ENCODE peak calls at places on chromosomes 2 and 18, in seven cellular contexts. One of them, this sample, is unnamed.

GRCh38 chr2:118464546-118464945 is 376.3 kb downstream of the INSIG2 start:
- DNase-seq in body of pancreas: no peak
- DNase-seq in adrenal gland: no peak
- DNase-seq in dorsolateral prefrontal cortex: no peak
- DNase-seq in OCI-LY7: no peak
- DNase-seq in osteoblast: no peak
- DNase-seq in ovary: no peak
- DNase-seq in this sample: no peak

GRCh38 chr2:25819597-25820039 is 58.7 kb downstream of the ASXL2 start:
- DNase-seq in adrenal gland: no peak
- DNase-seq in osteoblast: no peak
- DNase-seq in OCI-LY7: no peak
- DNase-seq in body of pancreas: no peak
- DNase-seq in ovary: no peak
- DNase-seq in dorsolateral prefrontal cortex: no peak
- DNase-seq in this sample: no peak

GRCh38 chr18:21513741-21514140 is 86.8 kb downstream of the ESCO1 start:
- DNase-seq in body of pancreas: no peak
- DNase-seq in osteoblast: no peak
- DNase-seq in OCI-LY7: no peak
- DNase-seq in dorsolateral prefrontal cortex: no peak
- DNase-seq in adrenal gland: no peak
- DNase-seq in ovary: no peak
- DNase-seq in this sample: no peak

GRCh38 chr2:233379034-233379433 is 24.7 kb downstream of the DGKD start:
- DNase-seq in OCI-LY7: no peak
- DNase-seq in dorsolateral prefrontal cortex: no peak
- DNase-seq in ovary: no peak
- DNase-seq in adrenal gland: no peak
- DNase-seq in osteoblast: no peak
- DNase-seq in body of pancreas: no peak
- DNase-seq in this sample: no peak

GRCh38 chr2:199201539-199201938 is 256.2 kb downstream of the SATB2 start:
- DNase-seq in dorsolateral prefrontal cortex: no peak
- DNase-seq in adrenal gland: no peak
- DNase-seq in body of pancreas: no peak
- DNase-seq in osteoblast: no peak
- DNase-seq in ovary: no peak
- DNase-seq in OCI-LY7: no peak
- DNase-seq in this sample: no peak

GRCh38 chr2:73172963-73173362 is 29.4 kb upstream of the NOTO start:
- DNase-seq in osteoblast: no peak
- DNase-seq in dorsolateral prefrontal cortex: no peak
- DNase-seq in body of pancreas: no peak
- DNase-seq in ovary: no peak
- DNase-seq in adrenal gland: no peak
- DNase-seq in OCI-LY7: no peak
- DNase-seq in this sample: no peak

GRCh38 chr2:61658841-61659780 is 121.0 kb upstream of the XPO1 start:
- DNase-seq in ovary: no peak
- DNase-seq in OCI-LY7: peak
- DNase-seq in adrenal gland: peak
- DNase-seq in osteoblast: peak
- DNase-seq in dorsolateral prefrontal cortex: no peak
- DNase-seq in body of pancreas: no peak
- DNase-seq in this sample: no peak

GRCh38 chr2:164606557-164606956 is 14.7 kb downstream of the GRB14 start:
- DNase-seq in osteoblast: peak
- DNase-seq in adrenal gland: no peak
- DNase-seq in dorsolateral prefrontal cortex: no peak
- DNase-seq in ovary: no peak
- DNase-seq in OCI-LY7: no peak
- DNase-seq in body of pancreas: no peak
- DNase-seq in this sample: no peak

GRCh38 chr18:21270453-21270852 is 28.4 kb downstream of the GREB1L start:
- DNase-seq in OCI-LY7: no peak
- DNase-seq in ovary: no peak
- DNase-seq in adrenal gland: no peak
- DNase-seq in dorsolateral prefrontal cortex: no peak
- DNase-seq in osteoblast: no peak
- DNase-seq in body of pancreas: no peak
- DNase-seq in this sample: no peak

GRCh38 chr2:39320162-39320561 is 76.4 kb upstream of the CDKL4 start:
- DNase-seq in osteoblast: no peak
- DNase-seq in body of pancreas: no peak
- DNase-seq in adrenal gland: no peak
- DNase-seq in ovary: no peak
- DNase-seq in dorsolateral prefrontal cortex: no peak
- DNase-seq in OCI-LY7: no peak
- DNase-seq in this sample: no peak

GRCh38 chr2:37156857-37157714 is at the start of gene EIF2AK2:
- DNase-seq in osteoblast: peak
- DNase-seq in body of pancreas: peak
- DNase-seq in ovary: peak
- DNase-seq in OCI-LY7: peak
- DNase-seq in dorsolateral prefrontal cortex: peak
- DNase-seq in adrenal gland: peak
- DNase-seq in this sample: peak

GRCh38 chr2:236663267-236663666 is 93.6 kb downstream of the ACKR3 start:
- DNase-seq in osteoblast: no peak
- DNase-seq in dorsolateral prefrontal cortex: no peak
- DNase-seq in ovary: no peak
- DNase-seq in OCI-LY7: no peak
- DNase-seq in body of pancreas: no peak
- DNase-seq in adrenal gland: no peak
- DNase-seq in this sample: peak

GRCh38 chr2:68391099-68391498 is 26.0 kb downstream of the PLEK start:
- DNase-seq in body of pancreas: no peak
- DNase-seq in OCI-LY7: peak
- DNase-seq in osteoblast: no peak
- DNase-seq in ovary: no peak
- DNase-seq in dorsolateral prefrontal cortex: no peak
- DNase-seq in adrenal gland: no peak
- DNase-seq in this sample: no peak

GRCh38 chr2:202193881-202194353 is 44.5 kb downstream of the SUMO1 start:
- DNase-seq in body of pancreas: no peak
- DNase-seq in adrenal gland: no peak
- DNase-seq in ovary: no peak
- DNase-seq in OCI-LY7: no peak
- DNase-seq in osteoblast: peak
- DNase-seq in dorsolateral prefrontal cortex: no peak
- DNase-seq in this sample: no peak

GRCh38 chr2:205775091-205775876 is 93.0 kb downstream of the NRP2 start:
- DNase-seq in body of pancreas: no peak
- DNase-seq in osteoblast: no peak
- DNase-seq in ovary: no peak
- DNase-seq in adrenal gland: no peak
- DNase-seq in OCI-LY7: no peak
- DNase-seq in dorsolateral prefrontal cortex: peak
- DNase-seq in this sample: no peak

DNA sequence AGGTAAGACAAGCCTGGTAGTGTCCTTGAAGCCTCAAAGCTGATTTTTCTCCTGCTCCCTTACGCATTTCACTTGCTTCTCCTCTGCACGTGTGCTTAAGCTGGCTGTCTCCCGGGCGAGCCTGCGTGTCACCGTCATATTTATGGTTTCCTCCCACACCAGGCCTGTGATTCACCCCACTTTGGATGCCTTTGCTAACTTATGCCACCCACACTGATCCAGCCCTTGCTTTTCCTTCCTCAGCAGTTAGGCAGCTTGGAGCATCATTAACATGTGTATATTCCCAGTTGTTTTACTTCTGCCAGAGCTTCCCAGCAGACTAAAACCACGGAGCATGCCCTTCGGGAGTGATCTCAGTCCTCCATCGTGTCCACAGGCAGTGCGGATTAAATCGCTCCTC is 2.2 kb downstream of the ST3GAL5 start:
- DNase-seq in body of pancreas: peak
- DNase-seq in dorsolateral prefrontal cortex: peak
- DNase-seq in OCI-LY7: no peak
- DNase-seq in adrenal gland: peak
- DNase-seq in ovary: peak
- DNase-seq in osteoblast: peak
- DNase-seq in this sample: peak
- H3K4me3 ChIP-seq in body of pancreas: no peak
- H3K4me3 ChIP-seq in dorsolateral prefrontal cortex: peak
- H3K4me3 ChIP-seq in OCI-LY7: no peak
- H3K4me3 ChIP-seq in adrenal gland: no peak
- H3K4me3 ChIP-seq in ovary: peak
- H3K4me3 ChIP-seq in osteoblast: peak
- H3K4me3 ChIP-seq in this sample: no peak

GRCh38 chr2:74188696-74189095 is 9.7 kb upstream of the MTHFD2 start:
- DNase-seq in dorsolateral prefrontal cortex: no peak
- DNase-seq in body of pancreas: no peak
- DNase-seq in adrenal gland: no peak
- DNase-seq in osteoblast: no peak
- DNase-seq in ovary: no peak
- DNase-seq in OCI-LY7: no peak
- DNase-seq in this sample: no peak

GRCh38 chr2:74191596-74192380 is 6.6 kb upstream of the MTHFD2 start:
- DNase-seq in body of pancreas: peak
- DNase-seq in adrenal gland: no peak
- DNase-seq in OCI-LY7: no peak
- DNase-seq in osteoblast: no peak
- DNase-seq in ovary: no peak
- DNase-seq in dorsolateral prefrontal cortex: no peak
- DNase-seq in this sample: no peak

GRCh38 chr2:74186038-74186437 is 7.4 kb upstream of the MOB1A start:
- DNase-seq in adrenal gland: no peak
- DNase-seq in ovary: no peak
- DNase-seq in body of pancreas: no peak
- DNase-seq in osteoblast: no peak
- DNase-seq in OCI-LY7: peak
- DNase-seq in dorsolateral prefrontal cortex: no peak
- DNase-seq in this sample: no peak

GRCh38 chr2:74183878-74184277 is 5.2 kb upstream of the MOB1A start:
- DNase-seq in body of pancreas: no peak
- DNase-seq in osteoblast: no peak
- DNase-seq in ovary: no peak
- DNase-seq in dorsolateral prefrontal cortex: no peak
- DNase-seq in adrenal gland: no peak
- DNase-seq in OCI-LY7: peak
- DNase-seq in this sample: no peak

GRCh38 chr2:74188018-74188601 is 9.4 kb upstream of the MOB1A start:
- DNase-seq in dorsolateral prefrontal cortex: no peak
- DNase-seq in osteoblast: no peak
- DNase-seq in adrenal gland: no peak
- DNase-seq in OCI-LY7: no peak
- DNase-seq in ovary: no peak
- DNase-seq in body of pancreas: no peak
- DNase-seq in this sample: peak
- H3K27ac ChIP-seq in dorsolateral prefrontal cortex: no peak
- H3K27ac ChIP-seq in osteoblast: no peak
- H3K27ac ChIP-seq in adrenal gland: no peak
- H3K27ac ChIP-seq in OCI-LY7: no peak
- H3K27ac ChIP-seq in ovary: no peak
- H3K27ac ChIP-seq in body of pancreas: no peak
- H3K27ac ChIP-seq in this sample: no peak

GRCh38 chr2:65071499-65072180 is 15.4 kb downstream of the CEP68 start:
- DNase-seq in body of pancreas: peak
- DNase-seq in osteoblast: no peak
- DNase-seq in adrenal gland: peak
- DNase-seq in dorsolateral prefrontal cortex: no peak
- DNase-seq in ovary: peak
- DNase-seq in OCI-LY7: peak
- DNase-seq in this sample: no peak

GRCh38 chr2:65070856-65071255 is 14.6 kb downstream of the CEP68 start:
- DNase-seq in dorsolateral prefrontal cortex: no peak
- DNase-seq in adrenal gland: no peak
- DNase-seq in body of pancreas: no peak
- DNase-seq in osteoblast: no peak
- DNase-seq in ovary: no peak
- DNase-seq in OCI-LY7: no peak
- DNase-seq in this sample: peak

GRCh38 chr2:65070172-65070830 is 14.1 kb downstream of the CEP68 start:
- DNase-seq in OCI-LY7: peak
- DNase-seq in osteoblast: no peak
- DNase-seq in adrenal gland: peak
- DNase-seq in ovary: no peak
- DNase-seq in body of pancreas: no peak
- DNase-seq in dorsolateral prefrontal cortex: no peak
- DNase-seq in this sample: peak

GRCh38 chr2:65067806-65068553 is 11.8 kb downstream of the CEP68 start:
- DNase-seq in osteoblast: no peak
- DNase-seq in OCI-LY7: no peak
- DNase-seq in dorsolateral prefrontal cortex: no peak
- DNase-seq in body of pancreas: no peak
- DNase-seq in ovary: no peak
- DNase-seq in adrenal gland: no peak
- DNase-seq in this sample: no peak

DNA sequence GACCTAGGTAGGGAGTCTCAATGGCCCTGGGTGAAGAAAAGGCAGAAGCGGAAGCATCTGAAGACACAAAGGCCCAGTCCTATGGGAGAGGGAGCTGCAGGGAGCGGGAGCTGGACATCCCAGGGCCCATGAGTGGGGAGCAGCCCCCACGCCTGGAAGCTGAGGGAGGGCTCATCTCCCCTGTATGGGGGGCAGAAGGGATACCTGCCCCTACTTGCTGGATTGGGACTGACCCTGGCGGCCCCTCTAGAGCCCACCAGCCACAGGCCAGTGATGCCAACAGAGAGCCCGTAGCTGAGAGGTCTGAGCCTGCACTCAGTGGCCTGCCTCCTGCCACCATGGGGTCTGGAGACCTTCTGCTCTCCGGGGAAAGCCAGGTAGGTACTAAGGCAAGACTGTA is 13.2 kb downstream of the CEP68 start:
- DNase-seq in body of pancreas: no peak
- DNase-seq in dorsolateral prefrontal cortex: no peak
- DNase-seq in OCI-LY7: no peak
- DNase-seq in osteoblast: no peak
- DNase-seq in ovary: no peak
- DNase-seq in adrenal gland: no peak
- DNase-seq in this sample: peak
- H3K4me3 ChIP-seq in body of pancreas: no peak
- H3K4me3 ChIP-seq in dorsolateral prefrontal cortex: no peak
- H3K4me3 ChIP-seq in OCI-LY7: no peak
- H3K4me3 ChIP-seq in osteoblast: no peak
- H3K4me3 ChIP-seq in ovary: no peak
- H3K4me3 ChIP-seq in adrenal gland: no peak
- H3K4me3 ChIP-seq in this sample: no peak

GRCh38 chr2:41966431-41966893 is 81.4 kb upstream of the PKDCC start:
- DNase-seq in ovary: peak
- DNase-seq in osteoblast: peak
- DNase-seq in OCI-LY7: no peak
- DNase-seq in body of pancreas: peak
- DNase-seq in dorsolateral prefrontal cortex: peak
- DNase-seq in adrenal gland: peak
- DNase-seq in this sample: peak

GRCh38 chr2:41963661-41964525 is 83.9 kb upstream of the PKDCC start:
- DNase-seq in body of pancreas: peak
- DNase-seq in adrenal gland: peak
- DNase-seq in ovary: peak
- DNase-seq in OCI-LY7: no peak
- DNase-seq in osteoblast: peak
- DNase-seq in dorsolateral prefrontal cortex: no peak
- DNase-seq in this sample: peak

GRCh38 chr2:41966920-41967319 is 80.9 kb upstream of the PKDCC start:
- DNase-seq in adrenal gland: no peak
- DNase-seq in dorsolateral prefrontal cortex: peak
- DNase-seq in OCI-LY7: no peak
- DNase-seq in ovary: no peak
- DNase-seq in osteoblast: peak
- DNase-seq in body of pancreas: no peak
- DNase-seq in this sample: peak

GRCh38 chr2:41965886-41966285 is 81.9 kb upstream of the PKDCC start:
- DNase-seq in body of pancreas: no peak
- DNase-seq in adrenal gland: no peak
- DNase-seq in osteoblast: peak
- DNase-seq in ovary: no peak
- DNase-seq in OCI-LY7: no peak
- DNase-seq in dorsolateral prefrontal cortex: no peak
- DNase-seq in this sample: peak

GRCh38 chr2:41965173-41965875 is 82.5 kb upstream of the PKDCC start:
- DNase-seq in ovary: no peak
- DNase-seq in body of pancreas: no peak
- DNase-seq in dorsolateral prefrontal cortex: no peak
- DNase-seq in osteoblast: peak
- DNase-seq in OCI-LY7: no peak
- DNase-seq in adrenal gland: no peak
- DNase-seq in this sample: peak
- H3K27ac ChIP-seq in ovary: no peak
- H3K27ac ChIP-seq in body of pancreas: no peak
- H3K27ac ChIP-seq in dorsolateral prefrontal cortex: peak
- H3K27ac ChIP-seq in osteoblast: peak
- H3K27ac ChIP-seq in OCI-LY7: no peak
- H3K27ac ChIP-seq in adrenal gland: peak
- H3K27ac ChIP-seq in this sample: peak